ENCODE peak calls at places on chromosomes 11 and 22, in five cellular contexts. X is stimulated activated CD4-positive, alpha-beta T cell treated with anti-CD3 and anti-CD28 coated beads, Interleukin-1b, Interleukin-23, amount 100 ng/mL, for 1 hour; P is retinal pigment epithelial cell; F is pancreas; Q is naive thymus-derived CD4-positive, alpha-beta T cell. G is an unnamed sample.

GRCh38 chr11:128250482-128250881 is 336.9 kb downstream of the ETS1 start:
- DNase-seq in F (no peak), Q (no peak), X (no peak), P (no peak), G (no peak)

GRCh38 chr11:70091651-70092050 is 13.5 kb downstream of the ANO1 start:
- DNase-seq in F (no peak), X (no peak), P (no peak), Q (no peak), G (no peak)

GRCh38 chr11:93073026-93073425 is 103.6 kb downstream of the MTNR1B start:
- DNase-seq in X (no peak), P (no peak), Q (no peak), F (no peak), G (no peak)

GRCh38 chr22:33018232-33018864 is 39.8 kb downstream of the SYN3 start:
- DNase-seq in F (peak), P (no peak), Q (peak), X (no peak), G (peak)

GRCh38 chr11:35950082-35950481 is 6.2 kb downstream of the LDLRAD3 start:
- DNase-seq in P (no peak), Q (no peak), X (no peak), F (no peak), G (no peak)

GRCh38 chr11:30172872-30173271 is 57.9 kb upstream of the FSHB start:
- DNase-seq in P (peak), Q (no peak), X (no peak), F (no peak), G (no peak)

GRCh38 chr11:133064961-133065360 is 467.3 kb downstream of the OPCML start:
- DNase-seq in Q (no peak), P (no peak), X (no peak), F (no peak), G (no peak)

GRCh38 chr11:106493751-106494150 is 416.3 kb downstream of the AASDHPPT start:
- DNase-seq in F (no peak), Q (no peak), P (no peak), X (no peak), G (no peak)

GRCh38 chr11:59680287-59681154 is 11.7 kb upstream of the PATL1 start:
- DNase-seq in Q (peak), X (peak), F (peak), P (peak), G (peak)

GRCh38 chr11:94553938-94554337 is 10.2 kb downstream of the FUT4 start:
- DNase-seq in X (no peak), P (peak), Q (no peak), F (no peak), G (no peak)

GRCh38 chr22:38921126-38921525 is 36.3 kb upstream of the APOBEC3A start:
- DNase-seq in X (no peak), Q (no peak), F (peak), P (no peak), G (no peak)

GRCh38 chr22:48055185-48055584 is 1292.7 kb downstream of the TBC1D22A start:
- DNase-seq in Q (no peak), P (no peak), F (no peak), X (no peak), G (no peak)

GRCh38 chr11:11884774-11885481 is 43.2 kb downstream of the USP47 start:
- DNase-seq in X (no peak), P (no peak), F (no peak), Q (no peak), G (no peak)

GRCh38 chr22:31604137-31604705 is 57.8 kb downstream of the PISD start:
- DNase-seq in P (no peak), Q (no peak), F (no peak), X (no peak), G (peak)

GRCh38 chr11:29310016-29310415 is 706.8 kb downstream of the KCNA4 start:
- DNase-seq in F (no peak), Q (no peak), P (peak), X (no peak), G (no peak)

GRCh38 chr22:32352681-32353080 is 5.0 kb upstream of the RFPL3 start:
- DNase-seq in P (no peak), X (no peak), Q (no peak), F (no peak), G (no peak)

GRCh38 chr11:75508051-75508561 is 17.6 kb downstream of the GDPD5 start:
- DNase-seq in Q (no peak), X (peak), F (no peak), P (no peak), G (no peak)

GRCh38 chr11:14583252-14584105 is 60.1 kb upstream of the PDE3B start:
- DNase-seq in P (no peak), X (no peak), F (peak), Q (no peak), G (no peak)

GRCh38 chr11:66820921-66821320 is 22.3 kb upstream of the RCE1 start:
- DNase-seq in F (no peak), Q (no peak), P (no peak), X (no peak), G (no peak)

GRCh38 chr11:57779275-57779674 is 17.7 kb downstream of the CTNND1 start:
- DNase-seq in X (no peak), F (peak), Q (no peak), P (no peak), G (peak)

GRCh38 chr22:30905696-30906341 is 62.8 kb downstream of the MORC2 start:
- DNase-seq in X (no peak), Q (no peak), P (no peak), F (no peak), G (no peak)

GRCh38 chr22:17922925-17923898 is 101.1 kb downstream of the MICAL3 start:
- DNase-seq in F (no peak), Q (no peak), P (peak), X (no peak), G (peak)

GRCh38 chr11:73335204-73335923 is 27.3 kb downstream of the ARHGEF17 start:
- DNase-seq in X (peak), P (no peak), Q (peak), F (peak), G (peak)

GRCh38 chr11:18022419-18022818 is 9.6 kb upstream of the SERGEF start:
- DNase-seq in X (no peak), F (no peak), P (no peak), Q (no peak), G (no peak)

GRCh38 chr11:1119282-1120146 is 38.2 kb upstream of the MUC5AC start:
- DNase-seq in Q (no peak), P (no peak), F (no peak), X (no peak), G (no peak)

GRCh38 chr22:39205344-39206021 is 39.3 kb downstream of the PDGFB start:
- DNase-seq in P (no peak), Q (no peak), F (no peak), X (no peak), G (no peak)

GRCh38 chr22:26567610-26568009 is 22.3 kb downstream of the TPST2 start:
- DNase-seq in Q (no peak), P (no peak), X (no peak), F (no peak), G (no peak)

GRCh38 chr11:7571640-7572000 is 57.8 kb downstream of the PPFIBP2 start:
- DNase-seq in X (no peak), P (no peak), Q (no peak), F (peak), G (peak)

GRCh38 chr22:22748297-22748743 is 103.9 kb downstream of the GGTLC2 start:
- DNase-seq in F (no peak), X (no peak), Q (peak), P (no peak), G (peak)

GRCh38 chr11:126410649-126411048 is 55.2 kb downstream of the ST3GAL4 start:
- DNase-seq in P (no peak), X (no peak), Q (no peak), F (no peak), G (no peak)

GRCh38 chr11:130022799-130023198 is 20.2 kb upstream of the PRDM10 start:
- DNase-seq in P (no peak), F (no peak), X (no peak), Q (no peak), G (no peak)

GRCh38 chr11:117819096-117820040 is 5.2 kb downstream of the FXYD2 start:
- DNase-seq in X (no peak), Q (no peak), P (no peak), F (peak), G (no peak)

GRCh38 chr11:10488581-10489443 is 33.7 kb downstream of the AMPD3 start:
- DNase-seq in Q (no peak), P (no peak), F (no peak), X (no peak), G (no peak)

GRCh38 chr22:37001826-37002225 is 17.4 kb downstream of the TST start:
- DNase-seq in X (no peak), F (no peak), Q (no peak), P (no peak), G (no peak)

GRCh38 chr11:87081358-87081757 is 43.6 kb downstream of the TMEM135 start:
- DNase-seq in X (no peak), P (no peak), F (no peak), Q (no peak), G (no peak)

GRCh38 chr11:57426754-57427691 is at the start of gene SLC43A3:
- DNase-seq in F (peak), P (peak), Q (peak), X (peak), G (peak)

GRCh38 chr11:131692961-131693360 is 322.5 kb downstream of the NTM start:
- DNase-seq in X (no peak), F (no peak), Q (no peak), P (no peak), G (peak)

GRCh38 chr11:63929616-63930015 is 9.2 kb upstream of the NAA40 start:
- DNase-seq in P (no peak), Q (no peak), F (no peak), X (no peak), G (no peak)

GRCh38 chr22:22865311-22866072 is 22.1 kb upstream of the IGLL5 start:
- DNase-seq in Q (peak), P (no peak), X (no peak), F (no peak), G (no peak)

G was measured in G401.